ENCODE peak calls at places on chromosomes 5 and 9, in six cellular contexts. G is GM23338, V is esophagus muscularis mucosa, X is kidney, A is OCI-LY7, F is dorsolateral prefrontal cortex. P is an unnamed sample.

GRCh38 chr9:109730228-109730627 is 49.8 kb upstream of the PALM2AKAP2 start:
- DNase-seq in G (no peak), V (peak; percentile 68), X (no peak), A (no peak), F (no peak), P (no peak)

GRCh38 chr9:114691046-114691955 is 9.3 kb upstream of the TEX48 start:
- DNase-seq in G (no peak), V (no peak), X (no peak), A (no peak), F (peak; percentile 14), P (no peak)

GRCh38 chr5:140221697-140222223 is 46.8 kb downstream of the CYSTM1 start:
- DNase-seq in G (no peak), V (no peak), X (no peak), A (no peak), F (no peak), P (no peak)

GRCh38 chr5:146213210-146213838 is 9.9 kb downstream of the RBM27 start:
- DNase-seq in G (no peak), V (no peak), X (no peak), A (peak; percentile 17), F (no peak), P (no peak)

GRCh38 chr9:70868661-70869652 is 252.5 kb downstream of the TRPM3 start:
- DNase-seq in G (no peak), V (no peak), X (no peak), A (no peak), F (no peak), P (no peak)

GRCh38 chr9:34362614-34363013 is 14.1 kb downstream of the MYORG start:
- DNase-seq in G (no peak), V (no peak), X (no peak), A (no peak), F (no peak), P (no peak)

GRCh38 chr5:59587489-59588337 is 305.8 kb downstream of the PDE4D start:
- DNase-seq in G (peak; percentile 88), V (no peak), X (peak; percentile 86), A (no peak), F (peak; percentile 92), P (peak; percentile 43)

GRCh38 chr5:67805666-67806348 is 409.7 kb upstream of the PIK3R1 start:
- DNase-seq in G (no peak), V (no peak), X (no peak), A (no peak), F (no peak), P (no peak)

GRCh38 chr9:132919609-132920268 is 24.7 kb downstream of the TSC1 start:
- DNase-seq in G (no peak), V (no peak), X (no peak), A (no peak), F (no peak), P (no peak)

GRCh38 chr9:32580631-32581300 is 7.8 kb upstream of the NDUFB6 start:
- DNase-seq in G (no peak), V (no peak), X (no peak), A (peak; percentile 51), F (no peak), P (no peak)

GRCh38 chr9:126423022-126423708 is 96.5 kb downstream of the MVB12B start:
- DNase-seq in G (no peak), V (no peak), X (no peak), A (no peak), F (no peak), P (no peak)

GRCh38 chr9:109301012-109301411 is 19.8 kb downstream of the EPB41L4B start:
- DNase-seq in G (no peak), V (no peak), X (no peak), A (no peak), F (no peak), P (no peak)

GRCh38 chr5:157289164-157289819 is 23.4 kb downstream of the CYFIP2 start:
- DNase-seq in G (no peak), V (no peak), X (no peak), A (no peak), F (no peak), P (no peak)

GRCh38 chr5:126028336-126028735 is 394.9 kb upstream of the GRAMD2B start:
- DNase-seq in G (no peak), V (no peak), X (no peak), A (no peak), F (no peak), P (no peak)

GRCh38 chr5:139312075-139312474 is 18.5 kb downstream of the MATR3 start:
- DNase-seq in G (peak; percentile 68), V (no peak), X (no peak), A (no peak), F (no peak), P (no peak)

GRCh38 chr5:135508496-135509005 is 27.2 kb downstream of the NEUROG1 start:
- DNase-seq in G (peak; percentile 69), V (no peak), X (no peak), A (no peak), F (no peak), P (no peak)

GRCh38 chr5:116256717-116257116 is 171.9 kb downstream of the COMMD10 start:
- DNase-seq in G (no peak), V (no peak), X (no peak), A (no peak), F (no peak), P (no peak)

DNA sequence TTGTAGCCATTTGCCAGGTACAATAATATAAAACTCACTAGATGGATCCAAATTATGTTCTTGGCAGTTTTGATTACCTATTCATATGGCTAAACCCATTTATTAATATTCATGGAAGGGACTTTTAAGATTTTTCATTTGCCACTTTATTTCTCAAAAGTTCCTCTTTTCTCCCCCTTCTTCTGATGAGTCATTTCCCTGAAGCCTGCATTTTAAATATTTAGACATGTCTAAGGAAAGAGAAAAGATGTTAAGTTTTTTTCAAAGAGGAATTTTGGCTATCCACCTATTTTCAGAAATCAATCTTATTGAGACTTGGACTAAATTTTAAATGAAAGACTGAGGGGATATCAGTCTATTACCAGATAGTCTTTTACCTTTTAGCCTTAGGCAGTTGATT is 1189.4 kb downstream of the EFNA5 start:
- DNase-seq in G (no peak), V (no peak), X (no peak), A (no peak), F (no peak), P (no peak)
- H3K27ac ChIP-seq in G (no peak overlapping the region), V (no peak overlapping the region), X (no peak overlapping the region), A (no peak overlapping the region), F (no peak overlapping the region), P (no peak overlapping the region)

GRCh38 chr5:38070304-38070703 is 188.1 kb upstream of the EGFLAM start:
- DNase-seq in G (no peak), V (no peak), X (no peak), A (no peak), F (no peak), P (no peak)

GRCh38 chr5:38072295-38072694 is 186.1 kb upstream of the EGFLAM start:
- DNase-seq in G (no peak), V (no peak), X (no peak), A (no peak), F (no peak), P (no peak)

GRCh38 chr5:38069360-38069759 is 189.0 kb upstream of the EGFLAM start:
- DNase-seq in G (no peak), V (no peak), X (no peak), A (no peak), F (no peak), P (no peak)
- H3K27ac ChIP-seq in G (no peak overlapping the region), V (no peak overlapping the region), X (no peak overlapping the region), A (no peak overlapping the region), F (no peak overlapping the region), P (no peak overlapping the region)

DNA sequence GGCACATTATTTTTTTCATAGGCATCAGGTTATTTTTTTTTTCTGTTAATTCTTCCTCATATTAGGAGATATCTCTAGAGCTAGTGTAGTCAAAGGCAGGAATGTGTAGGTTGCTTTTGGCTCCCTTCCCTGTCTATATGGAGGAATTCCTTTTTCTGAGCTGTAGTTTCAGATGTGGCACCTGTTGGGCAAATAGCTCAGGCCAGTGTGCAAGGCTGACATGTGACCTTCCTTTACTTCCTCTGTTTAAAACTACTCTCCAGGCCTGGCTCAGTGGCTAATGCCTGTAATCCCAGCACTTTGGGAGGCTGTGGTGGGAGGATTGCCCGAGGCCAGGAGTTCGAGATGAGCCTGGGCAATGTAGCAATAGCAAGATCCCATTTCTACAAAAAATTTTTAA is 40.5 kb upstream of the KIAA1958 start:
- DNase-seq in G (no peak), V (no peak), X (no peak), A (no peak), F (no peak), P (no peak)
- H3K27ac ChIP-seq in G (no peak overlapping the region), V (no peak overlapping the region), X (no peak overlapping the region), A (no peak overlapping the region), F (no peak overlapping the region), P (no peak overlapping the region)

GRCh38 chr5:137733922-137734695 is 1.8 kb downstream of the KLHL3 start:
- DNase-seq in G (peak; percentile 27), V (no peak), X (no peak), A (no peak), F (no peak), P (no peak)
- H3K27ac ChIP-seq in G (no peak overlapping the region), V (peak overlapping the region; percentile 62), X (peak overlapping the region; percentile 79), A (no peak overlapping the region), F (no peak overlapping the region), P (peak overlapping the region; percentile 78)

DNA sequence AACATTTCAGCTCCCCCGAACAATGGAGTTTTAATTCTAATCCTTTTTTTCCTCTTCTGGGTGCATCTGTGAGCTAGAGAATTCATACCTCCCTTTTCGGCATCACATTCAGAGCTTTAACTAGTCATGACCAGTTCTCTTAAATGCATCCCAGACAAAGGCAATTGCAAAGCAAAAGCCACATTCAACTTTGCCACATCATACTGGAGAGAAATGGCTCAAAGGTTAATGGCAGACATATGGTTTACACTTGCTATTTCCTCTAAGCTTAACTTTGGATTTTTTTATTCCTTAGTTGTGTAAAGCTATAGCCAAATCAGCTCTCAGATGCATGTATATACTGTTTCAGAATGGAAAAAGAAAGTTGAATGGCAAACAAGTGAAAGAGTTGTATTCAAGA is 153.3 kb downstream of the ESM1 start:
- DNase-seq in G (no peak), V (no peak), X (no peak), A (no peak), F (no peak), P (no peak)
- H3K27ac ChIP-seq in G (no peak overlapping the region), V (no peak overlapping the region), X (no peak overlapping the region), A (no peak overlapping the region), F (no peak overlapping the region), P (no peak overlapping the region)

GRCh38 chr5:172284275-172284971 is 859 bp upstream of the UBTD2 start:
- DNase-seq in G (no peak), V (no peak), X (peak; percentile 87), A (no peak), F (no peak), P (no peak)
- H3K27ac ChIP-seq in G (peak overlapping the region; percentile 82), V (peak overlapping the region; percentile 97), X (peak overlapping the region; percentile 48), A (peak overlapping the region; percentile 16), F (peak overlapping the region; percentile 47), P (peak overlapping the region; percentile 96)

GRCh38 chr5:43615445-43616184 is 12.6 kb downstream of the NNT start:
- DNase-seq in G (no peak), V (no peak), X (no peak), A (no peak), F (no peak), P (no peak)
- H3K27ac ChIP-seq in G (no peak overlapping the region), V (no peak overlapping the region), X (no peak overlapping the region), A (no peak overlapping the region), F (no peak overlapping the region), P (peak overlapping the region; percentile 6)

P was measured in heart right ventricle.